ENCODE peak calls at places on chromosome 20, in nine cellular contexts. V, G, I, M, D, C, K, L and X are unnamed samples.

GRCh38 chr20:44052166-44052565 is 134.8 kb downstream of the JPH2 start:
- DNase-seq in I (no peak), D (no peak), L (no peak), G (no peak), M (no peak), C (no peak), V (no peak), K (no peak), X (no peak)

GRCh38 chr20:48538856-48539255 is 288.9 kb downstream of the PREX1 start:
- DNase-seq in D (peak; percentile 19), V (peak; percentile 27), L (peak; percentile 81), M (no peak), G (no peak), C (peak; percentile 12), I (no peak), K (no peak), X (no peak)

GRCh38 chr20:40703981-40704530 is 15.0 kb upstream of the MAFB start:
- DNase-seq in I (no peak), G (no peak), L (no peak), C (no peak), D (no peak), M (no peak), V (no peak), K (no peak), X (no peak)

GRCh38 chr20:9099372-9099771 is 30.5 kb downstream of the PLCB4 start:
- DNase-seq in V (no peak), C (no peak), L (no peak), G (no peak), M (no peak), I (no peak), D (no peak), K (no peak), X (no peak)

GRCh38 chr20:24650091-24650490 is 180.7 kb downstream of the SYNDIG1 start:
- DNase-seq in M (peak; percentile 34), V (peak; percentile 67), C (peak; percentile 66), L (peak; percentile 74), I (no peak), D (no peak), K (no peak), G (peak; percentile 22), X (no peak)

GRCh38 chr20:20549267-20549612 is 163.2 kb downstream of the RALGAPA2 start:
- DNase-seq in D (no peak), L (peak; percentile 70), M (no peak), C (no peak), V (peak; percentile 10), K (no peak), G (peak; percentile 14), I (no peak), X (no peak)

GRCh38 chr20:11090751-11091150 is 417.0 kb upstream of the JAG1 start:
- DNase-seq in K (no peak), D (no peak), G (no peak), I (no peak), V (no peak), M (no peak), L (no peak), C (no peak), X (no peak)

GRCh38 chr20:44413575-44414345 is 58.3 kb downstream of the HNF4A start:
- DNase-seq in M (no peak), D (no peak), I (no peak), K (no peak), V (no peak), L (no peak), C (no peak), G (no peak), X (no peak)

GRCh38 chr20:17645010-17645409 is 37.0 kb downstream of the RRBP1 start:
- DNase-seq in K (no peak), D (no peak), G (no peak), C (no peak), I (no peak), L (no peak), M (no peak), V (no peak), X (no peak)

GRCh38 chr20:53282217-53282955 is 310.2 kb downstream of the TSHZ2 start:
- DNase-seq in C (no peak), M (no peak), K (no peak), L (no peak), V (no peak), D (peak; percentile 64), G (no peak), I (no peak), X (peak; percentile 24)

GRCh38 chr20:63232235-63233060 is 3.3 kb upstream of the BIRC7 start:
- DNase-seq in K (no peak), M (peak; percentile 86), V (peak; percentile 97), C (peak; percentile 96), L (peak; percentile 90), D (no peak), G (peak; percentile 67), I (no peak), X (no peak)

GRCh38 chr20:57448764-57449354 is 57.7 kb downstream of the RBM38 start:
- DNase-seq in V (no peak), G (no peak), M (no peak), I (no peak), L (no peak), K (no peak), C (no peak), D (no peak), X (no peak)

GRCh38 chr20:1882026-1882425 is 13.2 kb upstream of the SIRPA start:
- DNase-seq in C (no peak), L (no peak), K (no peak), G (no peak), M (no peak), V (no peak), D (no peak), I (no peak), X (no peak)

GRCh38 chr20:45469336-45470261 is at the start of gene WFDC2:
- DNase-seq in C (no peak), V (no peak), G (peak; percentile 60), M (no peak), D (peak; percentile 82), K (no peak), L (no peak), I (no peak), X (peak; percentile 69)
- TF ChIP-seq EZH2 in C (peak; percentile 45), V (no peak), G (no peak), M (no peak), D (no peak), K (no peak), L (no peak), I (peak; percentile 85), X (peak; percentile 37)

GRCh38 chr20:47535088-47535487 is 33.4 kb downstream of the NCOA3 start:
- DNase-seq in G (no peak), K (no peak), D (peak; percentile 92), C (no peak), L (no peak), V (no peak), I (peak; percentile 41), M (no peak), X (peak; percentile 50)
- H3K4me1 ChIP-seq in G (peaks cover 3% of the 10 kb centered on the region), K (no peaks in the 10 kb centered on the region), D (peaks cover 7% of the 10 kb centered on the region), C (no peaks in the 10 kb centered on the region), L (no peaks in the 10 kb centered on the region), V (no peaks in the 10 kb centered on the region), I (peaks cover 48% of the 10 kb centered on the region), M (peaks cover under 1% of the 10 kb centered on the region), X (no peaks in the 10 kb centered on the region)

GRCh38 chr20:35225319-35226125 is 968 bp upstream of the MMP24 start:
- DNase-seq in V (no peak), M (no peak), L (no peak), G (no peak), C (no peak), D (peak; percentile 30), I (no peak), K (no peak), X (no peak)

GRCh38 chr20:35223941-35224340 is 2.5 kb upstream of the MMP24 start:
- DNase-seq in K (no peak), M (no peak), I (no peak), C (no peak), D (no peak), L (no peak), G (no peak), V (no peak), X (no peak)

GRCh38 chr20:35224536-35224935 is 2.0 kb upstream of the MMP24 start:
- DNase-seq in K (no peak), M (no peak), G (no peak), L (no peak), I (no peak), V (no peak), D (no peak), C (no peak), X (no peak)

GRCh38 chr20:35226775-35227681 is 538 bp downstream of the MMP24 start:
- DNase-seq in V (peak; percentile 56), K (peak; percentile 12), L (peak; percentile 41), M (peak; percentile 75), I (peak; percentile 35), G (peak; percentile 78), C (peak; percentile 26), D (peak; percentile 82), X (peak; percentile 90)

GRCh38 chr20:35226126-35226774 is at the start of gene MMP24:
- DNase-seq in C (no peak), K (no peak), G (no peak), I (no peak), L (no peak), V (no peak), M (no peak), D (peak; percentile 65), X (peak; percentile 43)
- TF ChIP-seq EZH2 in C (peak; percentile 76), K (no peak), G (no peak), I (no peak), L (no peak), V (no peak), M (no peak), D (no peak), X (peak; percentile 25)

GRCh38 chr20:6502999-6503398 is 264.5 kb upstream of the BMP2 start:
- DNase-seq in L (no peak), G (no peak), I (no peak), M (no peak), K (no peak), C (no peak), V (no peak), D (no peak), X (no peak)

GRCh38 chr20:6506906-6507305 is 260.6 kb upstream of the BMP2 start:
- DNase-seq in L (no peak), V (peak; percentile 20), C (no peak), G (no peak), M (no peak), D (no peak), I (no peak), K (no peak), X (no peak)

GRCh38 chr20:6504826-6505225 is 262.7 kb upstream of the BMP2 start:
- DNase-seq in V (peak; percentile 54), D (no peak), K (no peak), I (no peak), C (peak; percentile 45), G (no peak), M (peak; percentile 2), L (peak; percentile 37), X (no peak)

GRCh38 chr20:6502219-6502618 is 265.3 kb upstream of the BMP2 start:
- DNase-seq in D (no peak), M (no peak), V (peak; percentile 38), I (no peak), G (no peak), C (peak; percentile 38), L (no peak), K (no peak), X (no peak)

DNA sequence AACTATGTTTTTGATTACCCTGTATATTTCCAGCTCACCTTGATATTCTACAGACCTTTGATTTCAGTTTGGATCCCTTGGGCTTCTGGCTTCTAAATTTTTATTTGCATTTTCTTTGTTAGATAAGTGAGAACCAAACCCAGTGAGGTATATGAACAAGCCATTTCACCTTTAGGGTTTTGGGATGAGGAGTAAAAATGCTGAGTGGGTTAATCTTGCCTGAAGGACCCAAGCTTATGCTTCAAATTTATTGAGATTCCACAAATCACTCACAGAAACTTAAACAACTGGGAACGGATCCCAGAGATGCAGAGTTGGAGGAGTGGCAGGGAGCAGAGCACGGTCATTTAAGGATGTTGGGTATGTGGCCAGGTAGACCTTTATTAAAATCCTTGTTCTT is 263.3 kb upstream of the BMP2 start:
- DNase-seq in M (no peak), V (no peak), C (no peak), G (no peak), L (no peak), I (no peak), K (no peak), D (no peak), X (no peak)
- H3K4me1 ChIP-seq in M (peaks cover 3% of the 10 kb centered on the region), V (no peaks in the 10 kb centered on the region), C (peaks cover 12% of the 10 kb centered on the region), G (no peaks in the 10 kb centered on the region), L (peaks cover 20% of the 10 kb centered on the region), I (no peaks in the 10 kb centered on the region), K (no peaks in the 10 kb centered on the region), D (no peaks in the 10 kb centered on the region), X (peaks cover 6% of the 10 kb centered on the region)